ENCODE peak calls at places on chromosomes 16 and 17, in ten cellular contexts. One of them, this sample, is unnamed.

GRCh38 chr16:17359778-17360177 is 111.0 kb downstream of the XYLT1 start:
- DNase-seq in AG10803: peak
- DNase-seq in cardiac fibroblast: peak
- DNase-seq in heart right ventricle: no peak
- DNase-seq in tibial artery: no peak
- DNase-seq in thoracic aorta: no peak
- DNase-seq in foreskin fibroblast: peak
- DNase-seq in mucosa of descending colon: no peak
- DNase-seq in lower lobe of right lung: no peak
- DNase-seq in GM12865: peak
- DNase-seq in this sample: no peak

GRCh38 chr17:2712300-2713043 is 908 bp upstream of the CLUH start:
- DNase-seq in AG10803: no peak
- DNase-seq in cardiac fibroblast: no peak
- DNase-seq in heart right ventricle: no peak
- DNase-seq in tibial artery: no peak
- DNase-seq in thoracic aorta: no peak
- DNase-seq in foreskin fibroblast: no peak
- DNase-seq in mucosa of descending colon: peak
- DNase-seq in lower lobe of right lung: no peak
- DNase-seq in GM12865: no peak
- DNase-seq in this sample: no peak

GRCh38 chr16:81424761-81425160 is 19.8 kb upstream of the CMIP start:
- DNase-seq in AG10803: no peak
- DNase-seq in cardiac fibroblast: peak
- DNase-seq in heart right ventricle: no peak
- DNase-seq in tibial artery: no peak
- DNase-seq in thoracic aorta: no peak
- DNase-seq in foreskin fibroblast: no peak
- DNase-seq in mucosa of descending colon: no peak
- DNase-seq in lower lobe of right lung: no peak
- DNase-seq in GM12865: peak
- DNase-seq in this sample: no peak

GRCh38 chr17:14971054-14971453 is 294.1 kb downstream of the PMP22 start:
- DNase-seq in AG10803: no peak
- DNase-seq in cardiac fibroblast: no peak
- DNase-seq in heart right ventricle: no peak
- DNase-seq in tibial artery: no peak
- DNase-seq in thoracic aorta: no peak
- DNase-seq in foreskin fibroblast: no peak
- DNase-seq in mucosa of descending colon: no peak
- DNase-seq in lower lobe of right lung: no peak
- DNase-seq in GM12865: no peak
- DNase-seq in this sample: no peak

GRCh38 chr16:4840984-4841383 is 6.1 kb downstream of the GLYR1 start:
- DNase-seq in AG10803: no peak
- DNase-seq in cardiac fibroblast: no peak
- DNase-seq in heart right ventricle: no peak
- DNase-seq in tibial artery: no peak
- DNase-seq in thoracic aorta: no peak
- DNase-seq in foreskin fibroblast: no peak
- DNase-seq in mucosa of descending colon: no peak
- DNase-seq in lower lobe of right lung: no peak
- DNase-seq in GM12865: no peak
- DNase-seq in this sample: no peak

GRCh38 chr16:16857012-16857411 is 478.1 kb downstream of the NPIPA7 start:
- DNase-seq in AG10803: no peak
- DNase-seq in cardiac fibroblast: no peak
- DNase-seq in heart right ventricle: no peak
- DNase-seq in tibial artery: no peak
- DNase-seq in thoracic aorta: no peak
- DNase-seq in foreskin fibroblast: no peak
- DNase-seq in mucosa of descending colon: no peak
- DNase-seq in lower lobe of right lung: no peak
- DNase-seq in GM12865: no peak
- DNase-seq in this sample: no peak

GRCh38 chr17:50056961-50057330 is 1.0 kb downstream of the ITGA3 start:
- DNase-seq in AG10803: peak
- DNase-seq in cardiac fibroblast: peak
- DNase-seq in heart right ventricle: no peak
- DNase-seq in tibial artery: no peak
- DNase-seq in thoracic aorta: no peak
- DNase-seq in foreskin fibroblast: no peak
- DNase-seq in mucosa of descending colon: peak
- DNase-seq in lower lobe of right lung: no peak
- DNase-seq in GM12865: no peak
- DNase-seq in this sample: peak

GRCh38 chr17:29575511-29576213 is 7.2 kb downstream of the TP53I13 start:
- DNase-seq in AG10803: no peak
- DNase-seq in cardiac fibroblast: no peak
- DNase-seq in heart right ventricle: peak
- DNase-seq in tibial artery: no peak
- DNase-seq in thoracic aorta: no peak
- DNase-seq in foreskin fibroblast: no peak
- DNase-seq in mucosa of descending colon: no peak
- DNase-seq in lower lobe of right lung: no peak
- DNase-seq in GM12865: no peak
- DNase-seq in this sample: no peak

GRCh38 chr17:33598795-33599194 is 305.7 kb upstream of the ASIC2 start:
- DNase-seq in AG10803: no peak
- DNase-seq in cardiac fibroblast: no peak
- DNase-seq in heart right ventricle: no peak
- DNase-seq in tibial artery: no peak
- DNase-seq in thoracic aorta: no peak
- DNase-seq in foreskin fibroblast: no peak
- DNase-seq in mucosa of descending colon: no peak
- DNase-seq in lower lobe of right lung: no peak
- DNase-seq in GM12865: no peak
- DNase-seq in this sample: no peak

GRCh38 chr17:33596904-33597303 is 303.8 kb upstream of the ASIC2 start:
- DNase-seq in AG10803: no peak
- DNase-seq in cardiac fibroblast: no peak
- DNase-seq in heart right ventricle: no peak
- DNase-seq in tibial artery: no peak
- DNase-seq in thoracic aorta: no peak
- DNase-seq in foreskin fibroblast: no peak
- DNase-seq in mucosa of descending colon: no peak
- DNase-seq in lower lobe of right lung: no peak
- DNase-seq in GM12865: no peak
- DNase-seq in this sample: no peak

GRCh38 chr17:33594000-33594399 is 300.9 kb upstream of the ASIC2 start:
- DNase-seq in AG10803: no peak
- DNase-seq in cardiac fibroblast: no peak
- DNase-seq in heart right ventricle: no peak
- DNase-seq in tibial artery: no peak
- DNase-seq in thoracic aorta: no peak
- DNase-seq in foreskin fibroblast: no peak
- DNase-seq in mucosa of descending colon: no peak
- DNase-seq in lower lobe of right lung: no peak
- DNase-seq in GM12865: no peak
- DNase-seq in this sample: no peak

DNA sequence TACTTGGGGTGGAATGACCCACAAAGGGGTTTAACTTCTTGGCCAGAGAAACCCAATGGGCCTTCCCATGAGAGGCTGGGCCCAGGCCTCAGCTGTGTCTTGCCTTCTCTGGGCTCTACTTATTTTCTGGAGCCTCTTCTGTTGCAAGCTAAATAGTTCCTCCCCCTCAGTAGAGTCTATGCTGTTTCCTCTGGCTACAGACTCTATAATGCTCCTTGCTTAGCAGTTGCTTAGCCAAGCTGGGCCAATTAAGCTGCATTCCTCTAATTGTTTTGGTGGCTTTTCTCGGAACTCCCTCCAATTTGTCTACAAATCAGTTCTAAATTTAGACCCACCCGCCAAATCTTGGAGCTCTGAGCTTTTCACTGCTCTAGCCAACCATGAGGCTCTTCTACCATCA is 302.7 kb upstream of the ASIC2 start:
- DNase-seq in AG10803: peak
- DNase-seq in cardiac fibroblast: no peak
- DNase-seq in heart right ventricle: no peak
- DNase-seq in tibial artery: no peak
- DNase-seq in thoracic aorta: no peak
- DNase-seq in foreskin fibroblast: no peak
- DNase-seq in mucosa of descending colon: no peak
- DNase-seq in lower lobe of right lung: no peak
- DNase-seq in GM12865: no peak
- DNase-seq in this sample: no peak
- H3K4me3 ChIP-seq in AG10803: no peak
- H3K4me3 ChIP-seq in cardiac fibroblast: no peak
- H3K4me3 ChIP-seq in heart right ventricle: no peak
- H3K4me3 ChIP-seq in tibial artery: no peak
- H3K4me3 ChIP-seq in thoracic aorta: no peak
- H3K4me3 ChIP-seq in foreskin fibroblast: no peak
- H3K4me3 ChIP-seq in mucosa of descending colon: no peak
- H3K4me3 ChIP-seq in lower lobe of right lung: no peak
- H3K4me3 ChIP-seq in GM12865: no peak
- H3K4me3 ChIP-seq in this sample: no peak

GRCh38 chr17:44738214-44738906 is 20.4 kb upstream of the ADAM11 start:
- DNase-seq in AG10803: peak
- DNase-seq in cardiac fibroblast: peak
- DNase-seq in heart right ventricle: no peak
- DNase-seq in tibial artery: no peak
- DNase-seq in thoracic aorta: no peak
- DNase-seq in foreskin fibroblast: peak
- DNase-seq in mucosa of descending colon: no peak
- DNase-seq in lower lobe of right lung: no peak
- DNase-seq in GM12865: peak
- DNase-seq in this sample: peak

GRCh38 chr17:44734272-44734671 is 24.5 kb upstream of the ADAM11 start:
- DNase-seq in AG10803: no peak
- DNase-seq in cardiac fibroblast: no peak
- DNase-seq in heart right ventricle: no peak
- DNase-seq in tibial artery: no peak
- DNase-seq in thoracic aorta: no peak
- DNase-seq in foreskin fibroblast: no peak
- DNase-seq in mucosa of descending colon: no peak
- DNase-seq in lower lobe of right lung: no peak
- DNase-seq in GM12865: no peak
- DNase-seq in this sample: no peak

GRCh38 chr17:44736551-44737240 is 22.1 kb upstream of the ADAM11 start:
- DNase-seq in AG10803: no peak
- DNase-seq in cardiac fibroblast: no peak
- DNase-seq in heart right ventricle: no peak
- DNase-seq in tibial artery: no peak
- DNase-seq in thoracic aorta: no peak
- DNase-seq in foreskin fibroblast: no peak
- DNase-seq in mucosa of descending colon: no peak
- DNase-seq in lower lobe of right lung: no peak
- DNase-seq in GM12865: no peak
- DNase-seq in this sample: no peak

DNA sequence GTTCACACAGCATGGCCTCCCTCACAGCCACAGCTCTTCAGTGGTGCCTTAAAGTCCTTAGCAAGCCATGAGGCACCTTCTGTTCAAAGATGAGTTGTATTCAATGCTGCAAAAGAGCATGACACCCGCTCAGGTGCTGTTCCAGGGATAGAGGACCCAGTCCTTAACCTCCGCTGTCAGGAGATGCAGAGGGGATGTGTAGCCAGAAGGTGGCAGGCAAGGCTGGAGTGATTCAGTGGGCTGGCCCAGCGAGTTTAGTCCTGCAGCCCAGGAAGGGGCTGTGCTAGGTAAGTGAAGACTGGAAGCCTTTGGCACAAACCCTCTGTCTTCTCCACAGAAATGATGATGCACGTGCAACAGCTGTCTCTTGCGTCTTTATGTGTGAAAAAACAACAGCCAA is 25.0 kb upstream of the ADAM11 start:
- DNase-seq in AG10803: no peak
- DNase-seq in cardiac fibroblast: peak
- DNase-seq in heart right ventricle: no peak
- DNase-seq in tibial artery: no peak
- DNase-seq in thoracic aorta: no peak
- DNase-seq in foreskin fibroblast: no peak
- DNase-seq in mucosa of descending colon: no peak
- DNase-seq in lower lobe of right lung: no peak
- DNase-seq in GM12865: no peak
- DNase-seq in this sample: no peak
- TF ChIP-seq CTCF in AG10803: no peak
- TF ChIP-seq CTCF in cardiac fibroblast: peak
- TF ChIP-seq CTCF in heart right ventricle: peak
- TF ChIP-seq CTCF in tibial artery: no peak
- TF ChIP-seq CTCF in thoracic aorta: no peak
- TF ChIP-seq CTCF in foreskin fibroblast: peak
- TF ChIP-seq CTCF in mucosa of descending colon: no peak
- TF ChIP-seq CTCF in lower lobe of right lung: no peak
- TF ChIP-seq CTCF in GM12865: no peak
- TF ChIP-seq CTCF in this sample: peak

GRCh38 chr17:67044940-67045339 is 586 bp downstream of the CACNG1 start:
- DNase-seq in AG10803: no peak
- DNase-seq in cardiac fibroblast: no peak
- DNase-seq in heart right ventricle: peak
- DNase-seq in tibial artery: no peak
- DNase-seq in thoracic aorta: no peak
- DNase-seq in foreskin fibroblast: no peak
- DNase-seq in mucosa of descending colon: no peak
- DNase-seq in lower lobe of right lung: no peak
- DNase-seq in GM12865: no peak
- DNase-seq in this sample: no peak

GRCh38 chr17:67046398-67046797 is 2.0 kb downstream of the CACNG1 start:
- DNase-seq in AG10803: no peak
- DNase-seq in cardiac fibroblast: no peak
- DNase-seq in heart right ventricle: no peak
- DNase-seq in tibial artery: no peak
- DNase-seq in thoracic aorta: no peak
- DNase-seq in foreskin fibroblast: no peak
- DNase-seq in mucosa of descending colon: peak
- DNase-seq in lower lobe of right lung: no peak
- DNase-seq in GM12865: no peak
- DNase-seq in this sample: no peak

GRCh38 chr17:67042104-67042899 is 2.1 kb upstream of the CACNG1 start:
- DNase-seq in AG10803: no peak
- DNase-seq in cardiac fibroblast: no peak
- DNase-seq in heart right ventricle: no peak
- DNase-seq in tibial artery: no peak
- DNase-seq in thoracic aorta: no peak
- DNase-seq in foreskin fibroblast: no peak
- DNase-seq in mucosa of descending colon: no peak
- DNase-seq in lower lobe of right lung: no peak
- DNase-seq in GM12865: peak
- DNase-seq in this sample: no peak

GRCh38 chr17:67043283-67043682 is 1.1 kb upstream of the CACNG1 start:
- DNase-seq in AG10803: no peak
- DNase-seq in cardiac fibroblast: no peak
- DNase-seq in heart right ventricle: no peak
- DNase-seq in tibial artery: no peak
- DNase-seq in thoracic aorta: no peak
- DNase-seq in foreskin fibroblast: no peak
- DNase-seq in mucosa of descending colon: no peak
- DNase-seq in lower lobe of right lung: no peak
- DNase-seq in GM12865: no peak
- DNase-seq in this sample: no peak

GRCh38 chr17:67044016-67044772 is at the start of gene CACNG1:
- DNase-seq in AG10803: no peak
- DNase-seq in cardiac fibroblast: no peak
- DNase-seq in heart right ventricle: no peak
- DNase-seq in tibial artery: no peak
- DNase-seq in thoracic aorta: no peak
- DNase-seq in foreskin fibroblast: no peak
- DNase-seq in mucosa of descending colon: no peak
- DNase-seq in lower lobe of right lung: no peak
- DNase-seq in GM12865: no peak
- DNase-seq in this sample: no peak
- H3K4me3 ChIP-seq in AG10803: no peak
- H3K4me3 ChIP-seq in cardiac fibroblast: no peak
- H3K4me3 ChIP-seq in heart right ventricle: no peak
- H3K4me3 ChIP-seq in tibial artery: no peak
- H3K4me3 ChIP-seq in thoracic aorta: no peak
- H3K4me3 ChIP-seq in foreskin fibroblast: no peak
- H3K4me3 ChIP-seq in mucosa of descending colon: no peak
- H3K4me3 ChIP-seq in lower lobe of right lung: no peak
- H3K4me3 ChIP-seq in GM12865: no peak
- H3K4me3 ChIP-seq in this sample: no peak

GRCh38 chr17:51524524-51524923 is 264.2 kb downstream of the UTP18 start:
- DNase-seq in AG10803: no peak
- DNase-seq in cardiac fibroblast: no peak
- DNase-seq in heart right ventricle: no peak
- DNase-seq in tibial artery: no peak
- DNase-seq in thoracic aorta: no peak
- DNase-seq in foreskin fibroblast: no peak
- DNase-seq in mucosa of descending colon: no peak
- DNase-seq in lower lobe of right lung: no peak
- DNase-seq in GM12865: no peak
- DNase-seq in this sample: no peak
- TF ChIP-seq CTCF in AG10803: no peak
- TF ChIP-seq CTCF in cardiac fibroblast: no peak
- TF ChIP-seq CTCF in heart right ventricle: no peak
- TF ChIP-seq CTCF in tibial artery: no peak
- TF ChIP-seq CTCF in thoracic aorta: no peak
- TF ChIP-seq CTCF in foreskin fibroblast: no peak
- TF ChIP-seq CTCF in mucosa of descending colon: no peak
- TF ChIP-seq CTCF in lower lobe of right lung: no peak
- TF ChIP-seq CTCF in GM12865: no peak
- TF ChIP-seq CTCF in this sample: no peak

This sample was measured in fibroblast of villous mesenchyme.